ENCODE peak calls at places on chromosomes 5 and 9, in four cellular contexts. One of them, this sample, is unnamed.

GRCh38 chr9:69444021-69444420 is 119.0 kb downstream of the ENTREP1 start:
- DNase-seq in heart right ventricle: no peak
- DNase-seq in left ventricle myocardium inferior: no peak
- DNase-seq in psoas muscle: no peak
- DNase-seq in this sample: no peak

GRCh38 chr5:71587709-71588532 is 781 bp downstream of the MCCC2 start:
- DNase-seq in left ventricle myocardium inferior: no peak
- DNase-seq in psoas muscle: no peak
- DNase-seq in heart right ventricle: no peak
- DNase-seq in this sample: no peak

GRCh38 chr5:103469288-103470065 is 93.1 kb downstream of the NUDT12 start:
- DNase-seq in heart right ventricle: no peak
- DNase-seq in psoas muscle: no peak
- DNase-seq in left ventricle myocardium inferior: no peak
- DNase-seq in this sample: no peak

GRCh38 chr5:119340597-119341218 is 15.1 kb upstream of the TNFAIP8 start:
- DNase-seq in psoas muscle: no peak
- DNase-seq in heart right ventricle: no peak
- DNase-seq in left ventricle myocardium inferior: no peak
- DNase-seq in this sample: no peak

GRCh38 chr5:16894236-16895057 is 41.6 kb downstream of the MYO10 start:
- DNase-seq in psoas muscle: no peak
- DNase-seq in left ventricle myocardium inferior: no peak
- DNase-seq in heart right ventricle: no peak
- DNase-seq in this sample: no peak

GRCh38 chr5:149367249-149367971 is 9.6 kb downstream of the PCYOX1L start:
- DNase-seq in left ventricle myocardium inferior: no peak
- DNase-seq in psoas muscle: no peak
- DNase-seq in heart right ventricle: peak; percentile 37
- DNase-seq in this sample: peak; percentile 84

GRCh38 chr9:100394819-100395218 is 32.1 kb upstream of the MSANTD3 start:
- DNase-seq in left ventricle myocardium inferior: no peak
- DNase-seq in psoas muscle: no peak
- DNase-seq in heart right ventricle: no peak
- DNase-seq in this sample: no peak

GRCh38 chr5:73204302-73204701 is 31.3 kb downstream of the TMEM174 start:
- DNase-seq in heart right ventricle: no peak
- DNase-seq in left ventricle myocardium inferior: no peak
- DNase-seq in psoas muscle: no peak
- DNase-seq in this sample: no peak

GRCh38 chr9:95129651-95130291 is 187.7 kb downstream of the FANCC start:
- DNase-seq in psoas muscle: no peak
- DNase-seq in heart right ventricle: no peak
- DNase-seq in left ventricle myocardium inferior: no peak
- DNase-seq in this sample: no peak

GRCh38 chr5:64944868-64945267 is 176.1 kb downstream of the CWC27 start:
- DNase-seq in psoas muscle: no peak
- DNase-seq in left ventricle myocardium inferior: no peak
- DNase-seq in heart right ventricle: no peak
- DNase-seq in this sample: no peak

GRCh38 chr5:170809551-170809950 is 26.0 kb downstream of the GABRP start:
- DNase-seq in heart right ventricle: no peak
- DNase-seq in psoas muscle: no peak
- DNase-seq in left ventricle myocardium inferior: no peak
- DNase-seq in this sample: no peak

GRCh38 chr9:137044502-137045177 is 1.3 kb downstream of the NPDC1 start:
- DNase-seq in heart right ventricle: no peak
- DNase-seq in psoas muscle: no peak
- DNase-seq in left ventricle myocardium inferior: no peak
- DNase-seq in this sample: no peak

GRCh38 chr9:95552814-95553546 is 36.2 kb upstream of the PTCH1 start:
- DNase-seq in heart right ventricle: peak; percentile 46
- DNase-seq in psoas muscle: peak; percentile 76
- DNase-seq in left ventricle myocardium inferior: peak; percentile 53
- DNase-seq in this sample: no peak

GRCh38 chr5:7869474-7870136 is 657 bp downstream of the MTRR start:
- DNase-seq in psoas muscle: no peak
- DNase-seq in heart right ventricle: peak; percentile 23
- DNase-seq in left ventricle myocardium inferior: peak; percentile 17
- DNase-seq in this sample: no peak

GRCh38 chr9:112020680-112021596 is 124.3 kb downstream of the UGCG start:
- DNase-seq in left ventricle myocardium inferior: no peak
- DNase-seq in heart right ventricle: no peak
- DNase-seq in psoas muscle: no peak
- DNase-seq in this sample: no peak

GRCh38 chr5:142063878-142064331 is 44.7 kb upstream of the NDFIP1 start:
- DNase-seq in left ventricle myocardium inferior: peak; percentile 75
- DNase-seq in heart right ventricle: peak; percentile 81
- DNase-seq in psoas muscle: peak; percentile 85
- DNase-seq in this sample: peak; percentile 88

GRCh38 chr9:100474950-100475276 is 2.0 kb downstream of the TMEFF1 start:
- DNase-seq in left ventricle myocardium inferior: no peak
- DNase-seq in heart right ventricle: no peak
- DNase-seq in psoas muscle: no peak
- DNase-seq in this sample: no peak

GRCh38 chr5:93800988-93801811 is 59.8 kb upstream of the POU5F2 start:
- DNase-seq in left ventricle myocardium inferior: no peak
- DNase-seq in heart right ventricle: no peak
- DNase-seq in psoas muscle: no peak
- DNase-seq in this sample: no peak

GRCh38 chr9:80928697-80929096 is 760.6 kb downstream of the TLE1 start:
- DNase-seq in heart right ventricle: no peak
- DNase-seq in psoas muscle: no peak
- DNase-seq in left ventricle myocardium inferior: no peak
- DNase-seq in this sample: no peak

GRCh38 chr5:119743927-119744326 is 114.6 kb downstream of the FAM170A start:
- DNase-seq in psoas muscle: no peak
- DNase-seq in heart right ventricle: no peak
- DNase-seq in left ventricle myocardium inferior: no peak
- DNase-seq in this sample: no peak

GRCh38 chr9:122822958-122823357 is 5.4 kb downstream of the PDCL start:
- DNase-seq in psoas muscle: no peak
- DNase-seq in left ventricle myocardium inferior: no peak
- DNase-seq in heart right ventricle: no peak
- DNase-seq in this sample: no peak

GRCh38 chr5:151196556-151197290 is 27.2 kb downstream of the CCDC69 start:
- DNase-seq in left ventricle myocardium inferior: no peak
- DNase-seq in heart right ventricle: no peak
- DNase-seq in psoas muscle: no peak
- DNase-seq in this sample: no peak

GRCh38 chr5:124262443-124262842 is 484.0 kb downstream of the ZNF608 start:
- DNase-seq in heart right ventricle: no peak
- DNase-seq in psoas muscle: no peak
- DNase-seq in left ventricle myocardium inferior: no peak
- DNase-seq in this sample: no peak

GRCh38 chr9:119588874-119589560 is 219.8 kb upstream of the BRINP1 start:
- DNase-seq in left ventricle myocardium inferior: no peak
- DNase-seq in psoas muscle: no peak
- DNase-seq in heart right ventricle: no peak
- DNase-seq in this sample: no peak

GRCh38 chr5:56552612-56553268 is 262.6 kb upstream of the MAP3K1 start:
- DNase-seq in left ventricle myocardium inferior: no peak
- DNase-seq in heart right ventricle: no peak
- DNase-seq in psoas muscle: no peak
- DNase-seq in this sample: no peak

GRCh38 chr5:63401434-63402046 is 560.7 kb downstream of the HTR1A start:
- DNase-seq in heart right ventricle: peak; percentile 24
- DNase-seq in psoas muscle: peak; percentile 52
- DNase-seq in left ventricle myocardium inferior: peak; percentile 37
- DNase-seq in this sample: peak; percentile 41

GRCh38 chr5:180162304-180162661 is 46.7 kb downstream of the RASGEF1C start:
- DNase-seq in heart right ventricle: no peak
- DNase-seq in left ventricle myocardium inferior: no peak
- DNase-seq in psoas muscle: no peak
- DNase-seq in this sample: no peak

GRCh38 chr5:6403416-6403815 is 25.1 kb upstream of the MED10 start:
- DNase-seq in psoas muscle: no peak
- DNase-seq in left ventricle myocardium inferior: no peak
- DNase-seq in heart right ventricle: no peak
- DNase-seq in this sample: no peak

GRCh38 chr5:86824642-86825041 is 206.9 kb downstream of the COX7C start:
- DNase-seq in psoas muscle: no peak
- DNase-seq in heart right ventricle: no peak
- DNase-seq in left ventricle myocardium inferior: no peak
- DNase-seq in this sample: no peak

GRCh38 chr5:80959768-80960442 is at the start of gene RASGRF2:
- DNase-seq in left ventricle myocardium inferior: peak; percentile 18
- DNase-seq in heart right ventricle: peak; percentile 31
- DNase-seq in psoas muscle: no peak
- DNase-seq in this sample: no peak

GRCh38 chr9:75775173-75775572 is 115.3 kb upstream of the PCSK5 start:
- DNase-seq in left ventricle myocardium inferior: peak; percentile 36
- DNase-seq in psoas muscle: no peak
- DNase-seq in heart right ventricle: peak; percentile 23
- DNase-seq in this sample: no peak

GRCh38 chr9:23342296-23342695 is 483.7 kb downstream of the ELAVL2 start:
- DNase-seq in psoas muscle: no peak
- DNase-seq in left ventricle myocardium inferior: no peak
- DNase-seq in heart right ventricle: no peak
- DNase-seq in this sample: peak; percentile 25

GRCh38 chr5:102627311-102627710 is 127.8 kb upstream of the PAM start:
- DNase-seq in psoas muscle: no peak
- DNase-seq in left ventricle myocardium inferior: no peak
- DNase-seq in heart right ventricle: no peak
- DNase-seq in this sample: no peak

GRCh38 chr5:69083412-69083811 is 10.4 kb upstream of the SLC30A5 start:
- DNase-seq in psoas muscle: no peak
- DNase-seq in left ventricle myocardium inferior: no peak
- DNase-seq in heart right ventricle: no peak
- DNase-seq in this sample: no peak

GRCh38 chr5:154318691-154319090 is 127.1 kb upstream of the SAP30L start:
- DNase-seq in psoas muscle: no peak
- DNase-seq in left ventricle myocardium inferior: no peak
- DNase-seq in heart right ventricle: no peak
- DNase-seq in this sample: no peak

GRCh38 chr5:154317916-154318315 is 127.4 kb downstream of the GALNT10 start:
- DNase-seq in psoas muscle: no peak
- DNase-seq in left ventricle myocardium inferior: no peak
- DNase-seq in heart right ventricle: no peak
- DNase-seq in this sample: no peak

GRCh38 chr5:154321546-154321945 is 124.3 kb upstream of the SAP30L start:
- DNase-seq in heart right ventricle: no peak
- DNase-seq in psoas muscle: no peak
- DNase-seq in left ventricle myocardium inferior: no peak
- DNase-seq in this sample: no peak

GRCh38 chr5:154320209-154320608 is 125.6 kb upstream of the SAP30L start:
- DNase-seq in left ventricle myocardium inferior: no peak
- DNase-seq in psoas muscle: no peak
- DNase-seq in heart right ventricle: no peak
- DNase-seq in this sample: no peak

GRCh38 chr5:154320690-154321089 is 125.1 kb upstream of the SAP30L start:
- DNase-seq in left ventricle myocardium inferior: peak; percentile 26
- DNase-seq in psoas muscle: peak; percentile 57
- DNase-seq in heart right ventricle: no peak
- DNase-seq in this sample: no peak
- H3K4me3 ChIP-seq in left ventricle myocardium inferior: no peak overlapping the region
- H3K4me3 ChIP-seq in psoas muscle: no peak overlapping the region
- H3K4me3 ChIP-seq in heart right ventricle: no peak overlapping the region
- H3K4me3 ChIP-seq in this sample: no peak overlapping the region

GRCh38 chr9:97403746-97404316 is 8.1 kb upstream of the TDRD7 start:
- DNase-seq in left ventricle myocardium inferior: no peak
- DNase-seq in heart right ventricle: no peak
- DNase-seq in psoas muscle: no peak
- DNase-seq in this sample: no peak

GRCh38 chr9:97411440-97411788 is 482 bp upstream of the TDRD7 start:
- DNase-seq in left ventricle myocardium inferior: no peak
- DNase-seq in heart right ventricle: no peak
- DNase-seq in psoas muscle: no peak
- DNase-seq in this sample: no peak

GRCh38 chr9:97405551-97405950 is 6.3 kb upstream of the TDRD7 start:
- DNase-seq in left ventricle myocardium inferior: no peak
- DNase-seq in psoas muscle: no peak
- DNase-seq in heart right ventricle: no peak
- DNase-seq in this sample: no peak

GRCh38 chr9:97408562-97408961 is 3.3 kb upstream of the TDRD7 start:
- DNase-seq in heart right ventricle: no peak
- DNase-seq in psoas muscle: no peak
- DNase-seq in left ventricle myocardium inferior: no peak
- DNase-seq in this sample: no peak

GRCh38 chr9:97406620-97407177 is 5.2 kb upstream of the TDRD7 start:
- DNase-seq in left ventricle myocardium inferior: no peak
- DNase-seq in heart right ventricle: no peak
- DNase-seq in psoas muscle: no peak
- DNase-seq in this sample: no peak
- H3K27ac ChIP-seq in left ventricle myocardium inferior: no peak overlapping the region
- H3K27ac ChIP-seq in heart right ventricle: no peak overlapping the region
- H3K27ac ChIP-seq in psoas muscle: no peak overlapping the region
- H3K27ac ChIP-seq in this sample: no peak overlapping the region

DNA sequence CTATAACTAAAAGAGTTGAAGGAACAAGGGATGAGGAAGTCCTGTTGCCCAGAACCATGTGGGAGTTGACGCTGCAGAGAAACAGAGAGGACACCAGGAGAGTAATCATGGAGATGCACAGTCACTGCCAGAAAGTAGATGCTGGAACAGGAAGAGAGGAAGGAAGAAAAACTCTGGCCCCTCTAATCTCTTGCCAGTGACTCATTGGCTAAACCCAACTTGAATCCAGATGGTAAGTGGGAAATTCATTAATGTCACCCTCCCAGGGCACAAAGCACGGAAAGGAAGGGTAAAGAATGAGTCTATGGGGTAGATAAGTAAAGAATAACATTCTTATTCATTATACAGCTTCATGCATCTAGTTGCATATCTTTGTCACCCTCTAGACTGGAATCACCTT is 631.9 kb downstream of the PRELID2 start:
- DNase-seq in heart right ventricle: no peak
- DNase-seq in psoas muscle: no peak
- DNase-seq in left ventricle myocardium inferior: no peak
- DNase-seq in this sample: no peak
- TF ChIP-seq CTCF in heart right ventricle: no peak
- TF ChIP-seq CTCF in psoas muscle: no peak
- TF ChIP-seq CTCF in left ventricle myocardium inferior: no peak
- TF ChIP-seq CTCF in this sample: no peak

GRCh38 chr9:121651295-121652036 is at the start of gene DAB2IP:
- DNase-seq in heart right ventricle: peak; percentile 69
- DNase-seq in psoas muscle: peak; percentile 77
- DNase-seq in left ventricle myocardium inferior: peak; percentile 60
- DNase-seq in this sample: peak; percentile 78

GRCh38 chr9:121652037-121652837 is 803 bp downstream of the DAB2IP start:
- DNase-seq in heart right ventricle: no peak
- DNase-seq in left ventricle myocardium inferior: peak; percentile 54
- DNase-seq in psoas muscle: peak; percentile 56
- DNase-seq in this sample: no peak

GRCh38 chr9:121650220-121651013 is 1.0 kb upstream of the DAB2IP start:
- DNase-seq in left ventricle myocardium inferior: peak; percentile 56
- DNase-seq in psoas muscle: peak; percentile 72
- DNase-seq in heart right ventricle: peak; percentile 64
- DNase-seq in this sample: no peak

GRCh38 chr9:121649476-121650219 is 1.8 kb upstream of the DAB2IP start:
- DNase-seq in heart right ventricle: no peak
- DNase-seq in left ventricle myocardium inferior: no peak
- DNase-seq in psoas muscle: peak; percentile 31
- DNase-seq in this sample: no peak

DNA sequence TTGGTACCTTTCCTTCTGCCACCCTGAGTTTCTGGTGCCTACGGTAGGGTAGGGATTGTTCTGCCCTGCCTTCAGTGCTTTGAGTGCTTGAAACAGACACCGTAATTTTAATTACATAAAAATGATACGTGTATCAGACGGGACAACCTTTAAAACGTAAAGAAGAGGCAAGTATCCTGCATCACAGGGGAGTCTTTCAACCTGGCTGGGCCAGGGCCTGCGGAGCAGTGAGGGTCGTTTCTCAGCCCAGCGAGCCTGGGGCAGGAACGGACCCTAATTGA is 480 bp upstream of the DAB2IP start:
- DNase-seq in left ventricle myocardium inferior: no peak
- DNase-seq in heart right ventricle: no peak
- DNase-seq in psoas muscle: no peak
- DNase-seq in this sample: no peak
- H3K4me3 ChIP-seq in left ventricle myocardium inferior: peak overlapping the region; percentile 80
- H3K4me3 ChIP-seq in heart right ventricle: peak overlapping the region; percentile 61
- H3K4me3 ChIP-seq in psoas muscle: peak overlapping the region; percentile 73
- H3K4me3 ChIP-seq in this sample: peak overlapping the region; percentile 63